ENCODE peak calls at places on chromosomes 2 and 18, in four cellular contexts. One of them, this sample, is unnamed.

GRCh38 chr18:3816601-3817363 is 366.8 kb downstream of the TGIF1 start:
- DNase-seq in kidney: no peak
- DNase-seq in Karpas-422: no peak
- DNase-seq in NT2/D1: no peak
- DNase-seq in this sample: no peak

GRCh38 chr2:7191927-7192326 is 274.7 kb downstream of the RNF144A start:
- DNase-seq in kidney: no peak
- DNase-seq in Karpas-422: no peak
- DNase-seq in NT2/D1: peak
- DNase-seq in this sample: no peak

GRCh38 chr18:57441395-57441794 is 6.2 kb downstream of the ONECUT2 start:
- DNase-seq in kidney: peak
- DNase-seq in Karpas-422: no peak
- DNase-seq in NT2/D1: no peak
- DNase-seq in this sample: no peak

GRCh38 chr2:98037206-98037605 is 41.5 kb upstream of the TMEM131 start:
- DNase-seq in kidney: no peak
- DNase-seq in Karpas-422: no peak
- DNase-seq in NT2/D1: no peak
- DNase-seq in this sample: no peak

GRCh38 chr18:74972354-74972753 is 236.6 kb downstream of the PTGR3 start:
- DNase-seq in kidney: no peak
- DNase-seq in Karpas-422: no peak
- DNase-seq in NT2/D1: no peak
- DNase-seq in this sample: no peak

GRCh38 chr2:134127496-134127895 is 126.4 kb upstream of the MGAT5 start:
- DNase-seq in kidney: no peak
- DNase-seq in Karpas-422: no peak
- DNase-seq in NT2/D1: no peak
- DNase-seq in this sample: peak

GRCh38 chr2:66435549-66435875 is 587 bp downstream of the MEIS1 start:
- DNase-seq in kidney: no peak
- DNase-seq in Karpas-422: no peak
- DNase-seq in NT2/D1: no peak
- DNase-seq in this sample: no peak

GRCh38 chr2:9990735-9991134 is 39.2 kb downstream of the GRHL1 start:
- DNase-seq in kidney: peak
- DNase-seq in Karpas-422: no peak
- DNase-seq in NT2/D1: no peak
- DNase-seq in this sample: no peak

GRCh38 chr18:46939998-46940571 is 22.7 kb downstream of the KATNAL2 start:
- DNase-seq in kidney: no peak
- DNase-seq in Karpas-422: no peak
- DNase-seq in NT2/D1: no peak
- DNase-seq in this sample: no peak

GRCh38 chr2:203804070-203804469 is 63.5 kb upstream of the CTLA4 start:
- DNase-seq in kidney: no peak
- DNase-seq in Karpas-422: no peak
- DNase-seq in NT2/D1: no peak
- DNase-seq in this sample: peak

GRCh38 chr2:30408961-30409387 is 38.1 kb upstream of the LCLAT1 start:
- DNase-seq in kidney: no peak
- DNase-seq in Karpas-422: no peak
- DNase-seq in NT2/D1: no peak
- DNase-seq in this sample: no peak

GRCh38 chr2:38074775-38075435 is 1.0 kb downstream of the CYP1B1 start:
- DNase-seq in kidney: peak
- DNase-seq in Karpas-422: no peak
- DNase-seq in NT2/D1: no peak
- DNase-seq in this sample: no peak

GRCh38 chr2:98656800-98657199 is 48.4 kb downstream of the UNC50 start:
- DNase-seq in kidney: no peak
- DNase-seq in Karpas-422: no peak
- DNase-seq in NT2/D1: no peak
- DNase-seq in this sample: no peak

DNA sequence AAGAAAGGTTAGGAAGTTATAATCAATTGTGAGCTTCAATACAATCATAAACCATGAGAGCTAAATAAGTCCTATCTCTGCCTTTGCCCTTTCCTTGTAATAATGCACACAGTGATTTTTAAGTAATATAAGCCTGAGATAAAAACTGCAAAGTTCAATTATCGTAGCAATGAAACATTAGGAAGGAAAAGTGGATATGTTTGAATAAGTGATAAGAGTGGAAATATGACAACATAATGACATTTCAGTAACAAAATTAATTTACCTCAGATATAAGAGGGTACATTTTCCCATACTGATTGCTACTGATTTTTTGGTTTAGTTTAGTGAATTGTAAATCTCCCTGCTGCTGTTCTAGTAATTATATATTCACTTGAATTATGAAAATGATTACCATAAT is 164.2 kb upstream of the FANCL start:
- DNase-seq in kidney: no peak
- DNase-seq in Karpas-422: no peak
- DNase-seq in NT2/D1: no peak
- DNase-seq in this sample: no peak
- H3K9ac ChIP-seq in kidney: no peak
- H3K9ac ChIP-seq in Karpas-422: no peak
- H3K9ac ChIP-seq in NT2/D1: no peak
- H3K9ac ChIP-seq in this sample: no peak

DNA sequence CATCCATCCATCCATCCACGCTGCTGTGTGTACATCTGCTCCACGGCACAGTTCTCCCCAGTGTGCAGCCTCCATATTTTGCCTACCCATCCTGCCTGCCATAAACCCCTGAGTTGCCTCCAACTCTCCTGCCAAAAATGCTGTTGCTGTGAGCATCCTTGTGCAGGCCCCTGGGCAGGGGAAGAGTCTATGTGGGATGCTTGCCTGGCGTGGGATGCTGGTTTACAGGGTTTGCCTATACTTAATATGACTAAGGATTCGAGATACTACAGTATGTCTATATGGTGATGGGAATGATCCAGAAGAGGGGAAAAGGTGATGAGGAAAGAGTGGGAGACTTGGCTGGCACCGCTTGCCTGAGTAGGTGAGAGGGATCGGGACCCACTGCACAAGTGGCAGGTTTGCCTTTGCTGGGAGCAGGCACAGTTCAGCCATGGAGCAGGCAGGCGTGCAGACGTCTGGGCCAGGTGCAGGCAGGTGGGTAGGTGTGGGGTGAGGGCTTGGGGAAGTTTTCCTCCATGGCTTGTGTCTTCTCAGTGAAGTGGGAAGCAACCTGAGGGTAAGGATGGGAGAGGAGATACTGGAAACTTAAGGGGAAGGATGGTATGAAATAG is 30.2 kb upstream of the FAHD2A start:
- DNase-seq in kidney: peak
- DNase-seq in Karpas-422: no peak
- DNase-seq in NT2/D1: no peak
- DNase-seq in this sample: no peak
- H3K9ac ChIP-seq in kidney: no peak
- H3K9ac ChIP-seq in Karpas-422: no peak
- H3K9ac ChIP-seq in NT2/D1: no peak
- H3K9ac ChIP-seq in this sample: no peak

GRCh38 chr2:219000569-219000960 is 7.3 kb upstream of the CRYBA2 start:
- DNase-seq in kidney: no peak
- DNase-seq in Karpas-422: no peak
- DNase-seq in NT2/D1: no peak
- DNase-seq in this sample: no peak
- H3K9ac ChIP-seq in kidney: no peak
- H3K9ac ChIP-seq in Karpas-422: no peak
- H3K9ac ChIP-seq in NT2/D1: no peak
- H3K9ac ChIP-seq in this sample: no peak

DNA sequence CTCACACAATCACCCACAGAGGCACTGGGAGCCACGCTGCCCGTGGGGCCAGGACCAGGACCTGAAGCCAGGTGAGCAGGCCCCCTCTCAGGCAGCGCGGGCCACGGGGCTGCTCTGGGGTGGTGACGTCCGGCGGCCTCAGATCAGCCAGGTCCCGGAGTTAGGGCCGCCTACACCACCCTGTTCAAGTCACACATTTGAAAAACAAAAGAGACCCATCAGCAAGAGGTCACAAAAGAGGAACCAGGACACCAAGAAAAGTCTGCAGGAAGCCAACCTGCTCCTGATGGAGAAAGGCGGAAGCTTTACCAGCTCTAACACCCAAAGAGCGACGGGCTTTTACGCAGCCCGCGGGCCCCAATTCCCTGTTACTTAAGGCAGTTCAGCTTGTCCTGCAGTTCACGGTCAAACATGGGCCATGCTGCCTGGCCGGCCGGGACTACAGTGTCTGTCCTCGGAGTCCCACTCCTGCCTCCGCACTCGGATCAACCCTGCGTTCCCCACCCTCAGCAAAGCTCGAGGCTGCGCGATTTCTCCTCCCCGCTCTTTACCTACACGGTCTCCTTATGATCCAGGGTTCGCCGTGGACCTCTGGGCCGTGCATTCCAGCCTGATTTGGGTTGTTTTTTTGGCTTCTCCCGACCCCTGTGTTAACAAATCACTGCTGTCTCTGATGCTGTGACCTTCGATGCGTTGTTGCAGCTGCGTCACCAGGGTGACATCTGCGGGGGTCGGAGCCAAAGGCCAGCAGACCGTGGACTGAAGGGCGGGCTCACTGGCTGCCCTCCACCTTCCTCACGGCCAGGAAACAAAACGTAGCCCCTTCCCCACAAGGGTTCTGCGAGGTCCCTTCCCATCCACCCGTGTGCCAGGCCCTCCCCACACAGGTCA is 31.0 kb downstream of the SNORC start:
- DNase-seq in kidney: no peak
- DNase-seq in Karpas-422: no peak
- DNase-seq in NT2/D1: peak
- DNase-seq in this sample: no peak
- H3K9ac ChIP-seq in kidney: no peak
- H3K9ac ChIP-seq in Karpas-422: no peak
- H3K9ac ChIP-seq in NT2/D1: peak
- H3K9ac ChIP-seq in this sample: no peak

DNA sequence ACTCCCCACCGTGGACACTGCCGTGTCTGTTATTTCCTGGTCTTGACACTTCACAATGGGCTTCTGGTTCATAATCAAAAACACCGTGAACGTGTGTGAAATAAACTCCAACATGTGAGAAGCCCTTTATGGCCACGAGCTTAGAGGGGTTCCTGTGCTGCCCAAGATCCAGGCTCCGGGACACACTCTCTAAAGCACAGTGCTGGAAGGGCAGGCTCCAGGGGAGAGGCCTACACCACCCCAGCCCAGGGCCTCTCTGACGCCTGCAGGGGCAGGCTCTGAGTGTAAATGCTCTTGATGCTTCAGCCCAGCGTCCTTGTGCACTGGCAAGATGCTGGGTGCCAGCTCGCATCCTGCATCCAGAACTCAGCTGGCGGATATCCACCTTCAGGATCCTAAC is 13.7 kb downstream of the CHST10 start:
- DNase-seq in kidney: no peak
- DNase-seq in Karpas-422: no peak
- DNase-seq in NT2/D1: no peak
- DNase-seq in this sample: no peak
- H3K9ac ChIP-seq in kidney: no peak
- H3K9ac ChIP-seq in Karpas-422: no peak
- H3K9ac ChIP-seq in NT2/D1: no peak
- H3K9ac ChIP-seq in this sample: no peak

GRCh38 chr2:1614564-1614963 is 129.8 kb downstream of the PXDN start:
- DNase-seq in kidney: peak
- DNase-seq in Karpas-422: peak
- DNase-seq in NT2/D1: no peak
- DNase-seq in this sample: no peak
- H3K9ac ChIP-seq in kidney: no peak
- H3K9ac ChIP-seq in Karpas-422: no peak
- H3K9ac ChIP-seq in NT2/D1: no peak
- H3K9ac ChIP-seq in this sample: no peak

GRCh38 chr2:113979172-113980128 is 89.6 kb downstream of the ACTR3 start:
- DNase-seq in kidney: peak
- DNase-seq in Karpas-422: no peak
- DNase-seq in NT2/D1: peak
- DNase-seq in this sample: peak
- H3K9ac ChIP-seq in kidney: no peak
- H3K9ac ChIP-seq in Karpas-422: no peak
- H3K9ac ChIP-seq in NT2/D1: no peak
- H3K9ac ChIP-seq in this sample: no peak

DNA sequence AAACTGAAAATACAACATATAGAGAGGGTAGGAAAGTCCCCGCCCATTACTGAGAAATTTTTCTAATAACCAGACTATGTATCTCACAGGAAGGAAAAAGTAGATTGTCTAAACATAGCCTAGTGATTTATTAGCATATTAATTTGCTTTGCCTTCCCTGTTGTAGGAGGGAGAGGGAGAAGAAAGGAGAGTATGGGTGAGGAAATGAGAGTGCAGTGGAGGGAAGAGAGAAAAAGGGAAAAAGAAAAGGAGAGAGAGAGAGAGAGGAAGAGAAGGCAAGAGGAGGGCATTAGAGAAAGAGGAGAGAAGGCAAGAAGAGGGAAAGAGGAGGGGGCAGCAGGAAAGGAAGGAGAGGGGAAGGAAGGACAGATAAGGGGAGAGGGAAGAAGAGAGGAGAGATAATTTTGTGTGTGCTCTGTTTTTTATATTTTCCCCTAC is 3.6 kb upstream of the KYNU start:
- DNase-seq in kidney: no peak
- DNase-seq in Karpas-422: no peak
- DNase-seq in NT2/D1: no peak
- DNase-seq in this sample: no peak
- H3K9ac ChIP-seq in kidney: no peak
- H3K9ac ChIP-seq in Karpas-422: no peak
- H3K9ac ChIP-seq in NT2/D1: no peak
- H3K9ac ChIP-seq in this sample: no peak

GRCh38 chr2:120245520-120245835 is 7.2 kb upstream of the RALB start:
- DNase-seq in kidney: no peak
- DNase-seq in Karpas-422: no peak
- DNase-seq in NT2/D1: no peak
- DNase-seq in this sample: no peak

GRCh38 chr2:120245933-120246332 is 6.7 kb upstream of the RALB start:
- DNase-seq in kidney: no peak
- DNase-seq in Karpas-422: no peak
- DNase-seq in NT2/D1: no peak
- DNase-seq in this sample: no peak

GRCh38 chr2:120250640-120251039 is 2.0 kb upstream of the RALB start:
- DNase-seq in kidney: no peak
- DNase-seq in Karpas-422: no peak
- DNase-seq in NT2/D1: no peak
- DNase-seq in this sample: no peak

GRCh38 chr2:120246546-120247300 is 5.9 kb upstream of the RALB start:
- DNase-seq in kidney: no peak
- DNase-seq in Karpas-422: no peak
- DNase-seq in NT2/D1: no peak
- DNase-seq in this sample: no peak

DNA sequence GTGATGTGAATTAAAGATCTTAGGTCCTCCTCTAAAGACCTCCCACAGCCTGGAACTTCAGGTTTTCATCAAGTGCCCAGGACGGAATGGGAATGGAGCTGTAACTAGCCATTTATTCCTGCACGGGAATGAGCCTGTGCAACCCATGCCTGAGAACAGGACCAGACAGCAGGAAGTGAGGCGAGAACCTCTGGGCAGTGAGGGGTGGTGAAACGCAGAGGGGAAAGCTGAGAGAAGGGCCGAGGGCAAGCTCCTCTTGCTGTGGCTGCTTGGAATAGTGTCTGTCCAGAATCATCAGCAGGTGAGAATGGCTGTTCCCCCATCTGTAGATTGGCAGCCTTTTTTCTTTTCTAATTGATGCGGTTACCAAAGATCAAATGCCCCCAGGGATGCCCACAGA is 4.8 kb upstream of the RALB start:
- DNase-seq in kidney: no peak
- DNase-seq in Karpas-422: no peak
- DNase-seq in NT2/D1: no peak
- DNase-seq in this sample: no peak
- H3K9ac ChIP-seq in kidney: no peak
- H3K9ac ChIP-seq in Karpas-422: no peak
- H3K9ac ChIP-seq in NT2/D1: no peak
- H3K9ac ChIP-seq in this sample: no peak

This sample was measured in DND-41.